ENCODE peak calls at places on chromosomes 11 and 22, in nine cellular contexts. One of them, this sample, is unnamed.

GRCh38 chr11:100741866-100742625 is 55.0 kb downstream of the ARHGAP42 start:
- DNase-seq in neuronal stem cell: no peak
- DNase-seq in neural progenitor cell: no peak
- DNase-seq in GM23248: no peak
- DNase-seq in HepG2: no peak
- DNase-seq in mammary epithelial cell: no peak
- DNase-seq in endodermal cell: no peak
- DNase-seq in mesenchymal stem cell: no peak
- DNase-seq in fibroblast of lung: peak; percentile 65
- DNase-seq in this sample: no peak

GRCh38 chr11:114192841-114193389 is 103.3 kb upstream of the NNMT start:
- DNase-seq in neuronal stem cell: no peak
- DNase-seq in neural progenitor cell: peak; percentile 27
- DNase-seq in GM23248: no peak
- DNase-seq in HepG2: no peak
- DNase-seq in mammary epithelial cell: no peak
- DNase-seq in endodermal cell: no peak
- DNase-seq in mesenchymal stem cell: no peak
- DNase-seq in fibroblast of lung: no peak
- DNase-seq in this sample: no peak

GRCh38 chr22:30422481-30423295 is 2.9 kb upstream of the MTFP1 start:
- DNase-seq in neuronal stem cell: peak; percentile 56
- DNase-seq in neural progenitor cell: peak; percentile 76
- DNase-seq in GM23248: peak; percentile 99
- DNase-seq in HepG2: peak; percentile 81
- DNase-seq in mammary epithelial cell: peak; percentile 97
- DNase-seq in endodermal cell: peak; percentile 92
- DNase-seq in mesenchymal stem cell: peak; percentile 97
- DNase-seq in fibroblast of lung: peak; percentile 92
- DNase-seq in this sample: peak; percentile 81

GRCh38 chr22:48138855-48139254 is 1376.4 kb downstream of the TBC1D22A start:
- DNase-seq in neuronal stem cell: no peak
- DNase-seq in neural progenitor cell: no peak
- DNase-seq in GM23248: no peak
- DNase-seq in HepG2: no peak
- DNase-seq in mammary epithelial cell: no peak
- DNase-seq in endodermal cell: no peak
- DNase-seq in mesenchymal stem cell: no peak
- DNase-seq in fibroblast of lung: no peak
- DNase-seq in this sample: no peak

GRCh38 chr11:8652140-8652539 is 30.3 kb downstream of the TRIM66 start:
- DNase-seq in neuronal stem cell: no peak
- DNase-seq in neural progenitor cell: no peak
- DNase-seq in GM23248: peak; percentile 97
- DNase-seq in HepG2: no peak
- DNase-seq in mammary epithelial cell: peak; percentile 86
- DNase-seq in endodermal cell: no peak
- DNase-seq in mesenchymal stem cell: peak; percentile 89
- DNase-seq in fibroblast of lung: peak; percentile 88
- DNase-seq in this sample: no peak

GRCh38 chr11:27703453-27703852 is 3.2 kb upstream of the BDNF start:
- DNase-seq in neuronal stem cell: no peak
- DNase-seq in neural progenitor cell: no peak
- DNase-seq in GM23248: peak; percentile 68
- DNase-seq in HepG2: no peak
- DNase-seq in mammary epithelial cell: no peak
- DNase-seq in endodermal cell: no peak
- DNase-seq in mesenchymal stem cell: peak; percentile 82
- DNase-seq in fibroblast of lung: peak; percentile 66
- DNase-seq in this sample: no peak

GRCh38 chr11:65384301-65384889 is 1.9 kb upstream of the SLC25A45 start:
- DNase-seq in neuronal stem cell: no peak
- DNase-seq in neural progenitor cell: no peak
- DNase-seq in GM23248: peak; percentile 57
- DNase-seq in HepG2: no peak
- DNase-seq in mammary epithelial cell: peak; percentile 19
- DNase-seq in endodermal cell: peak; percentile 35
- DNase-seq in mesenchymal stem cell: peak; percentile 86
- DNase-seq in fibroblast of lung: peak; percentile 73
- DNase-seq in this sample: no peak

GRCh38 chr11:123653997-123654565 is 343 bp downstream of the SCN3B start:
- DNase-seq in neuronal stem cell: peak; percentile 67
- DNase-seq in neural progenitor cell: peak; percentile 74
- DNase-seq in GM23248: peak; percentile 68
- DNase-seq in HepG2: no peak
- DNase-seq in mammary epithelial cell: peak; percentile 52
- DNase-seq in endodermal cell: peak; percentile 89
- DNase-seq in mesenchymal stem cell: peak; percentile 60
- DNase-seq in fibroblast of lung: peak; percentile 31
- DNase-seq in this sample: peak; percentile 39

GRCh38 chr22:33393432-33393831 is 335.3 kb upstream of the SYN3 start:
- DNase-seq in neuronal stem cell: no peak
- DNase-seq in neural progenitor cell: no peak
- DNase-seq in GM23248: no peak
- DNase-seq in HepG2: peak; percentile 58
- DNase-seq in mammary epithelial cell: no peak
- DNase-seq in endodermal cell: no peak
- DNase-seq in mesenchymal stem cell: no peak
- DNase-seq in fibroblast of lung: no peak
- DNase-seq in this sample: no peak

GRCh38 chr11:91788764-91789163 is 435.9 kb upstream of the FAT3 start:
- DNase-seq in neuronal stem cell: no peak
- DNase-seq in neural progenitor cell: no peak
- DNase-seq in GM23248: no peak
- DNase-seq in HepG2: no peak
- DNase-seq in mammary epithelial cell: no peak
- DNase-seq in endodermal cell: no peak
- DNase-seq in mesenchymal stem cell: no peak
- DNase-seq in fibroblast of lung: no peak
- DNase-seq in this sample: no peak

GRCh38 chr11:14417186-14417585 is 58.2 kb upstream of the RRAS2 start:
- DNase-seq in neuronal stem cell: no peak
- DNase-seq in neural progenitor cell: no peak
- DNase-seq in GM23248: peak; percentile 67
- DNase-seq in HepG2: no peak
- DNase-seq in mammary epithelial cell: no peak
- DNase-seq in endodermal cell: no peak
- DNase-seq in mesenchymal stem cell: no peak
- DNase-seq in fibroblast of lung: no peak
- DNase-seq in this sample: no peak

GRCh38 chr11:14418801-14419417 is 59.9 kb upstream of the RRAS2 start:
- DNase-seq in neuronal stem cell: no peak
- DNase-seq in neural progenitor cell: peak; percentile 61
- DNase-seq in GM23248: peak; percentile 17
- DNase-seq in HepG2: peak; percentile 38
- DNase-seq in mammary epithelial cell: no peak
- DNase-seq in endodermal cell: peak; percentile 75
- DNase-seq in mesenchymal stem cell: no peak
- DNase-seq in fibroblast of lung: no peak
- DNase-seq in this sample: peak; percentile 22

GRCh38 chr11:14414470-14415461 is 55.8 kb upstream of the RRAS2 start:
- DNase-seq in neuronal stem cell: no peak
- DNase-seq in neural progenitor cell: no peak
- DNase-seq in GM23248: peak; percentile 49
- DNase-seq in HepG2: no peak
- DNase-seq in mammary epithelial cell: no peak
- DNase-seq in endodermal cell: peak; percentile 51
- DNase-seq in mesenchymal stem cell: peak; percentile 23
- DNase-seq in fibroblast of lung: peak; percentile 33
- DNase-seq in this sample: no peak

GRCh38 chr11:14420223-14420622 is 61.2 kb upstream of the RRAS2 start:
- DNase-seq in neuronal stem cell: no peak
- DNase-seq in neural progenitor cell: no peak
- DNase-seq in GM23248: no peak
- DNase-seq in HepG2: no peak
- DNase-seq in mammary epithelial cell: no peak
- DNase-seq in endodermal cell: peak; percentile 78
- DNase-seq in mesenchymal stem cell: no peak
- DNase-seq in fibroblast of lung: no peak
- DNase-seq in this sample: no peak

DNA sequence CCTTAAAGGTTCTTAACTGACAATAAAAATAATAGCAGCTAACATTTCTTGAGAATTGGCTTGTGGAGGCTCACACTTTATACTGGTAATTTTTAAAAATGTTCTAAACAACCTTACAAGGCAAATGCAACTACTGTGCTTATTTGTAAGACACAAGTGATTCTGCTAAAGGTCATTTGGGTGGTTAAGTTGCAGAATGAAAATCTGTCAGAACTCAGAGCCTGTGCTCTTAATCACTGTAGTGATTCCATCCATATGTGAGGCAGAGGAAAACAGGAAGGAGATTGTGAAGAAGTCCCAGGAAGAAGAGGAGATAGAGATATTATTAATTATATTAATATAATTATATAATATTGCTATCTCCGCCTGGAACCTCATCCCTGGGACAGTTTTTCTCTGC is 59.0 kb upstream of the RRAS2 start:
- DNase-seq in neuronal stem cell: no peak
- DNase-seq in neural progenitor cell: no peak
- DNase-seq in GM23248: peak; percentile 67
- DNase-seq in HepG2: no peak
- DNase-seq in mammary epithelial cell: no peak
- DNase-seq in endodermal cell: no peak
- DNase-seq in mesenchymal stem cell: no peak
- DNase-seq in fibroblast of lung: peak; percentile 54
- DNase-seq in this sample: no peak
- H3K27ac ChIP-seq in neuronal stem cell: no peak overlapping the region
- H3K27ac ChIP-seq in neural progenitor cell: no peak overlapping the region
- H3K27ac ChIP-seq in GM23248: peak overlapping the region; percentile 69
- H3K27ac ChIP-seq in HepG2: no peak overlapping the region
- H3K27ac ChIP-seq in mammary epithelial cell: no peak overlapping the region
- H3K27ac ChIP-seq in endodermal cell: peak overlapping the region; percentile 44
- H3K27ac ChIP-seq in mesenchymal stem cell: no peak overlapping the region
- H3K27ac ChIP-seq in fibroblast of lung: peak overlapping the region; percentile 17
- H3K27ac ChIP-seq in this sample: no peak overlapping the region

GRCh38 chr11:69169479-69169878 is 13.7 kb downstream of the SMIM38 start:
- DNase-seq in neuronal stem cell: no peak
- DNase-seq in neural progenitor cell: no peak
- DNase-seq in GM23248: no peak
- DNase-seq in HepG2: no peak
- DNase-seq in mammary epithelial cell: no peak
- DNase-seq in endodermal cell: no peak
- DNase-seq in mesenchymal stem cell: no peak
- DNase-seq in fibroblast of lung: no peak
- DNase-seq in this sample: no peak

GRCh38 chr11:69165775-69166174 is 10.0 kb downstream of the SMIM38 start:
- DNase-seq in neuronal stem cell: no peak
- DNase-seq in neural progenitor cell: no peak
- DNase-seq in GM23248: no peak
- DNase-seq in HepG2: no peak
- DNase-seq in mammary epithelial cell: no peak
- DNase-seq in endodermal cell: no peak
- DNase-seq in mesenchymal stem cell: no peak
- DNase-seq in fibroblast of lung: no peak
- DNase-seq in this sample: no peak

GRCh38 chr11:69166186-69167115 is 10.7 kb downstream of the SMIM38 start:
- DNase-seq in neuronal stem cell: no peak
- DNase-seq in neural progenitor cell: peak; percentile 34
- DNase-seq in GM23248: peak; percentile 90
- DNase-seq in HepG2: peak; percentile 50
- DNase-seq in mammary epithelial cell: peak; percentile 83
- DNase-seq in endodermal cell: peak; percentile 83
- DNase-seq in mesenchymal stem cell: peak; percentile 94
- DNase-seq in fibroblast of lung: peak; percentile 84
- DNase-seq in this sample: no peak

GRCh38 chr11:69167916-69168691 is 12.4 kb downstream of the SMIM38 start:
- DNase-seq in neuronal stem cell: no peak
- DNase-seq in neural progenitor cell: no peak
- DNase-seq in GM23248: peak; percentile 28
- DNase-seq in HepG2: no peak
- DNase-seq in mammary epithelial cell: peak; percentile 70
- DNase-seq in endodermal cell: no peak
- DNase-seq in mesenchymal stem cell: peak; percentile 22
- DNase-seq in fibroblast of lung: peak; percentile 10
- DNase-seq in this sample: no peak

GRCh38 chr11:69167130-69167915 is 11.6 kb downstream of the SMIM38 start:
- DNase-seq in neuronal stem cell: no peak
- DNase-seq in neural progenitor cell: no peak
- DNase-seq in GM23248: no peak
- DNase-seq in HepG2: no peak
- DNase-seq in mammary epithelial cell: no peak
- DNase-seq in endodermal cell: peak; percentile 53
- DNase-seq in mesenchymal stem cell: no peak
- DNase-seq in fibroblast of lung: no peak
- DNase-seq in this sample: no peak
- H3K9ac ChIP-seq in neuronal stem cell: no peak overlapping the region
- H3K9ac ChIP-seq in neural progenitor cell: no peak overlapping the region
- H3K9ac ChIP-seq in GM23248: no peak overlapping the region
- H3K9ac ChIP-seq in HepG2: no peak overlapping the region
- H3K9ac ChIP-seq in mammary epithelial cell: no peak overlapping the region
- H3K9ac ChIP-seq in endodermal cell: no peak overlapping the region
- H3K9ac ChIP-seq in mesenchymal stem cell: no peak overlapping the region
- H3K9ac ChIP-seq in fibroblast of lung: no peak overlapping the region
- H3K9ac ChIP-seq in this sample: peak overlapping the region; percentile 12

DNA sequence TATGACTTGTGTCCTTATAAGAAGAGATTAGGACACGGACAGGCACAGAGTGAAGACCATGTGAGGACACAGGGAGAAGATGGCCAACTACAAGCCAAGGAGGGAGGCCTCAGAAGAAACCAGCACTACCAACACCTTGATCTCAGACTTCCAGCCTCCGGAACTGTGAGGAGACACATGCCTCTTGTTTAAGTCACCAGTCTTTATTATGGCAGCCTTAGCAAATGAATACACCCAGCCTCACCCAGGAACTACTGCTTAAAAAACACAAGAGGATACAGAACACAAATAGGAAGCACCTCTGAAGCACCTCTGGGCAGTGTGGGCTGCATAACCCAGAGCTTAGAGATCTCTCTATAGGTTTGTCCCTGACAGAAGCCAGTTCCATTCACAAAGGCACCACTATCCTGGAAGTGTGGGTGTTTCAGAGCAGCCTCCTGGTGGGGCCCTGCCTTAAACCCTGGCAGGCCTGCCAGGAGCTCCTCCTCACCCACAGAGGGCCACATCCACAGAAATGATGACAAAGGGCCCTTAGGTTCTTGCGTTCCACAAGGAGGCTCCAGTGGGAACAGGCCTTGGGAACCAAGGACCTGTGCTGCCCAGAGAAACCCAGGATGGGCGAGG is 58.8 kb downstream of the CHRDL2 start:
- DNase-seq in neuronal stem cell: no peak
- DNase-seq in neural progenitor cell: no peak
- DNase-seq in GM23248: peak; percentile 60
- DNase-seq in HepG2: no peak
- DNase-seq in mammary epithelial cell: no peak
- DNase-seq in endodermal cell: peak; percentile 39
- DNase-seq in mesenchymal stem cell: no peak
- DNase-seq in fibroblast of lung: no peak
- DNase-seq in this sample: peak; percentile 4
- H3K27ac ChIP-seq in neuronal stem cell: no peak overlapping the region
- H3K27ac ChIP-seq in neural progenitor cell: no peak overlapping the region
- H3K27ac ChIP-seq in GM23248: peak overlapping the region; percentile 98
- H3K27ac ChIP-seq in HepG2: no peak overlapping the region
- H3K27ac ChIP-seq in mammary epithelial cell: peak overlapping the region; percentile 77
- H3K27ac ChIP-seq in endodermal cell: no peak overlapping the region
- H3K27ac ChIP-seq in mesenchymal stem cell: no peak overlapping the region
- H3K27ac ChIP-seq in fibroblast of lung: peak overlapping the region; percentile 86
- H3K27ac ChIP-seq in this sample: peak overlapping the region; percentile 66

DNA sequence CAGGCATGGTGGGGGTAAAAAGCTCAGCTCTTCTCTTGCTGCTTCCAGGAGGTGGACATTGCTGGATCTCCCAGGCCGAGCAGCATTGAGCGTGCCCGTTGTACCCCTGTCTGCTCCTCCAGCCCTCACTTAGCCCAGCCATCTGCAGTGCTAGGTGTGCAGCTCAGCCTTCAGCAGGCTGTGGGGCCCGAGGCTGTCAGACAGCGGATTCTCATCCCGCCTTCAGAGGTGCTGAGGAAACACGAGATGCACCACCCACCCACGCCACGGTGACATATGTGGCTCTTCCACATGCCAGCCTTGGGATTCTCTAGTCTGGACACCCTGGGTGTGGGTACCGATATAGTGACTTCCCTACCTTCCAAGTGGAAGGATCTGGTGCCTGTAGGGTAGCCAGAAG is 48.9 kb upstream of the NECTIN1 start:
- DNase-seq in neuronal stem cell: no peak
- DNase-seq in neural progenitor cell: no peak
- DNase-seq in GM23248: no peak
- DNase-seq in HepG2: no peak
- DNase-seq in mammary epithelial cell: no peak
- DNase-seq in endodermal cell: no peak
- DNase-seq in mesenchymal stem cell: no peak
- DNase-seq in fibroblast of lung: no peak
- DNase-seq in this sample: no peak
- H3K9ac ChIP-seq in neuronal stem cell: no peak overlapping the region
- H3K9ac ChIP-seq in neural progenitor cell: no peak overlapping the region
- H3K9ac ChIP-seq in GM23248: no peak overlapping the region
- H3K9ac ChIP-seq in HepG2: no peak overlapping the region
- H3K9ac ChIP-seq in mammary epithelial cell: no peak overlapping the region
- H3K9ac ChIP-seq in endodermal cell: no peak overlapping the region
- H3K9ac ChIP-seq in mesenchymal stem cell: no peak overlapping the region
- H3K9ac ChIP-seq in fibroblast of lung: no peak overlapping the region
- H3K9ac ChIP-seq in this sample: no peak overlapping the region